ENCODE peak calls at places on chromosomes 13 and 19, in four cellular contexts. T, O, B and N are unnamed samples.

GRCh38 chr13:29849071-29849541 is 1.3 kb downstream of the UBL3 start:
- DNase-seq in O (no peak), T (peak), B (peak), N (no peak)

GRCh38 chr19:34994643-34995471 is 5.3 kb upstream of the GRAMD1A start:
- DNase-seq in O (no peak), B (peak), T (no peak), N (no peak)

GRCh38 chr19:4338441-4339350 is at the start of gene STAP2:
- DNase-seq in T (no peak), B (peak), O (no peak), N (no peak)

GRCh38 chr13:50801087-50801931 is 42.2 kb downstream of the DLEU7 start:
- DNase-seq in O (peak), B (peak), T (peak), N (peak)

GRCh38 chr13:113145496-113145895 is 13.0 kb upstream of the PROZ start:
- DNase-seq in T (no peak), B (no peak), O (no peak), N (no peak)

GRCh38 chr19:58261968-58262921 is 16.5 kb upstream of the ZNF8 start:
- DNase-seq in T (no peak), B (no peak), O (no peak), N (no peak)

GRCh38 chr13:68627377-68627776 is 1397.2 kb upstream of the PCDH9 start:
- DNase-seq in B (no peak), T (no peak), O (no peak), N (no peak)

GRCh38 chr19:34366670-34367423 is 1.9 kb downstream of the GPI start:
- DNase-seq in T (no peak), O (no peak), B (no peak), N (no peak)

GRCh38 chr13:42883771-42884170 is 102.4 kb downstream of the FAM216B start:
- DNase-seq in B (no peak), T (peak), O (no peak), N (no peak)

GRCh38 chr13:53201454-53202225 is 173.0 kb downstream of the OLFM4 start:
- DNase-seq in T (peak), B (no peak), O (no peak), N (no peak)

GRCh38 chr13:66074018-66074615 is 1156.0 kb downstream of the PCDH9 start:
- DNase-seq in T (no peak), O (no peak), B (no peak), N (no peak)

GRCh38 chr19:42433503-42434260 is 6.5 kb upstream of the LIPE start:
- DNase-seq in T (no peak), O (peak), B (peak), N (no peak)

GRCh38 chr19:13022859-13023636 is 27.8 kb downstream of the NFIX start:
- DNase-seq in T (peak), O (peak), B (peak), N (no peak)

GRCh38 chr13:111202745-111203144 is 87.6 kb downstream of the ARHGEF7 start:
- DNase-seq in O (peak), T (peak), B (no peak), N (no peak)

GRCh38 chr13:44312131-44312530 is 61.5 kb upstream of the SERP2 start:
- DNase-seq in B (no peak), T (no peak), O (no peak), N (no peak)

GRCh38 chr19:34269968-34270621 is 15.7 kb downstream of the GARRE1 start:
- DNase-seq in B (peak), T (no peak), O (no peak), N (peak)

GRCh38 chr13:59094149-59094548 is 1069.6 kb downstream of the DIAPH3 start:
- DNase-seq in O (no peak), B (no peak), T (no peak), N (no peak)

GRCh38 chr19:12949363-12950284 is 4.0 kb downstream of the RAD23A start:
- DNase-seq in T (no peak), O (no peak), B (no peak), N (no peak)

GRCh38 chr19:8505680-8506401 is 3.4 kb upstream of the PRAM1 start:
- DNase-seq in B (peak), O (peak), T (peak), N (no peak)

GRCh38 chr19:33297401-33298145 is 4.8 kb downstream of the CEBPA start:
- DNase-seq in O (no peak), B (no peak), T (peak), N (no peak)

GRCh38 chr13:76210262-76210661 is 574.1 kb downstream of the LMO7 start:
- DNase-seq in B (no peak), T (no peak), O (no peak), N (no peak)

GRCh38 chr13:65677906-65678305 is 1552.2 kb downstream of the PCDH9 start:
- DNase-seq in B (no peak), O (no peak), T (no peak), N (no peak)

GRCh38 chr19:17234911-17235617 is 9.0 kb downstream of the OCEL1 start:
- DNase-seq in T (peak), O (peak), B (no peak), N (no peak)

GRCh38 chr13:46551410-46552301 is 1.3 kb upstream of the LRCH1 start:
- DNase-seq in O (peak), T (peak), B (peak), N (no peak)

GRCh38 chr13:23741879-23742510 is 147.2 kb downstream of the MIPEP start:
- DNase-seq in O (peak), T (peak), B (no peak), N (no peak)

GRCh38 chr13:101829484-101829883 is 377.0 kb downstream of the ITGBL1 start:
- DNase-seq in O (no peak), T (no peak), B (no peak), N (no peak)

GRCh38 chr13:46795321-46795720 is 1.6 kb downstream of the ESD start:
- DNase-seq in B (no peak), T (no peak), O (peak), N (no peak)

GRCh38 chr19:15187026-15188007 is 13.5 kb downstream of the NOTCH3 start:
- DNase-seq in O (peak), T (peak), B (no peak), N (no peak)

GRCh38 chr13:107365466-107366215 is 797.7 kb upstream of the ARGLU1 start:
- DNase-seq in O (no peak), T (no peak), B (no peak), N (no peak)

GRCh38 chr19:17575871-17576757 is 20.7 kb downstream of the COLGALT1 start:
- DNase-seq in T (peak), B (no peak), O (peak), N (no peak)

GRCh38 chr19:3507371-3508120 is 1.4 kb downstream of the FZR1 start:
- DNase-seq in O (peak), B (peak), T (peak), N (no peak)

GRCh38 chr19:2042485-2043268 is 8.4 kb downstream of the MKNK2 start:
- DNase-seq in B (no peak), O (no peak), T (no peak), N (no peak)

GRCh38 chr19:35346193-35347052 is 1.3 kb upstream of the FFAR1 start:
- DNase-seq in T (no peak), B (peak), O (peak), N (peak)

GRCh38 chr13:53782400-53783030 is 753.9 kb downstream of the OLFM4 start:
- DNase-seq in T (peak), B (peak), O (no peak), N (peak)

GRCh38 chr19:3773814-3774515 is 1.9 kb upstream of the RAX2 start:
- DNase-seq in T (no peak), B (no peak), O (no peak), N (no peak)

GRCh38 chr13:74129500-74130144 is 4.6 kb downstream of the KLF12 start:
- DNase-seq in O (peak), B (no peak), T (no peak), N (no peak)

GRCh38 chr19:34375598-34375997 is 10.6 kb downstream of the GPI start:
- DNase-seq in T (no peak), B (no peak), O (no peak), N (no peak)

DNA sequence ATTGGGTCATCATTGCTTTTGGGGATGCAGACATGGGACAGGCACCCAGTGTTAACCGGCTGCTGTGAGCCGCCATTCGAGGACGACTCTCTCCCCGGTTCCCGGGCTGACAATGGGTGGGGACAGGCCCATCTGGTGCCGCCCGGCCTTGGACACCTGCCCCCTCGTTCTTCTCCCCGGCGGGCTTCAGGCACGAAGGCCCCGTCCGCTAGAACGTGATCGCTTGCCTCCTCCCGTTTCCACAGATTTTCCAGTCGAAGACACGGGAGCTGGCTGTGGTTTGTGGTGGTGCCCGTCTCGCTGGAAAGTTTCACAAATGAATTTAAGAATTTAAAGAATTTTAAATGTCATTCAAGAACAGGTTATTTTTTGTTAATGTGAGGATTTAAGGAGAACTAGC is 2.0 kb downstream of the PALM start:
- DNase-seq in T (no peak), O (no peak), B (no peak), N (no peak)
- TF ChIP-seq FOXM1 in T (no peak), O (no peak), B (no peak), N (no peak)

GRCh38 chr13:67077132-67077531 is 153.0 kb downstream of the PCDH9 start:
- DNase-seq in T (no peak), O (no peak), B (no peak), N (no peak)

GRCh38 chr13:67078062-67078461 is 152.1 kb downstream of the PCDH9 start:
- DNase-seq in T (no peak), B (no peak), O (no peak), N (no peak)

GRCh38 chr13:67071918-67072598 is 158.1 kb downstream of the PCDH9 start:
- DNase-seq in O (no peak), T (no peak), B (no peak), N (no peak)

GRCh38 chr13:67076378-67076777 is 153.8 kb downstream of the PCDH9 start:
- DNase-seq in O (no peak), T (no peak), B (no peak), N (no peak)

GRCh38 chr13:67075239-67075638 is 154.9 kb downstream of the PCDH9 start:
- DNase-seq in T (no peak), O (no peak), B (no peak), N (no peak)
- TF ChIP-seq CTCF in T (peak), O (peak), B (no peak), N (no peak)

DNA sequence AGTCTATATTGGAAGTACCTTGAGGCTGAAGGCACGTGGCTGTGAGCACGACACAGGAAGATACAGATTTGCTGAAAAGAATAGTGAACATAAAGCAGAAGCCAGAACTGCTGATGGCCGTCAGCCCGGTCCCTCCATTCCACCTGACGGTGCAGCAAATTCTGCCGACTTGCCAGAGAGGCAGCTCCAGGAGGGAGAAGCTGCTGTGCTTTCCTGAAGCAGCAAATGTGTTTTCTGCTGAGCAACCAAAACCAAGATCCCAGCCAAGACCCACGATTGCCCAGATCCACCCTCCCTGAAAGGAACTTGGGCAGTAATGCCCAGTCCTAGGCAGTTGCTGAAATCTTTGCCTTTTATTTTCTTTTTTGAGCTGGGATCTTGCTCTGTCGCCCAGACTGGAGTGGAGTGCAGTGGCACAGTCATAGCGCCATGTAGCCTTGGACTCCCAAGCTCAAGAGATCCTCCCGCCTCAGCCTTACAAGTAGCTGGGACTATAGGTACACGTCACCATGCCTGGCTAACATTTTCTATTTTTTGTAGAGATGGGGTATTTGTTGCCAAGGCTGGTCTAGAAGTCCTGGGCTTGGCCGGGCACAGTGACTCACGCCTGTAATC is 7.0 kb upstream of the RCN3 start:
- DNase-seq in O (no peak), T (no peak), B (no peak), N (no peak)
- TF ChIP-seq FOXM1 in O (no peak), T (no peak), B (no peak), N (no peak)

GRCh38 chr19:45163751-45164150 is 3.0 kb upstream of the NKPD1 start:
- DNase-seq in B (no peak), O (no peak), T (no peak), N (no peak)

GRCh38 chr19:45160870-45161714 is at the start of gene NKPD1:
- DNase-seq in T (no peak), O (no peak), B (no peak), N (no peak)

GRCh38 chr19:45162464-45163143 is 1.8 kb upstream of the NKPD1 start:
- DNase-seq in B (no peak), T (no peak), O (no peak), N (no peak)

GRCh38 chr19:45163156-45163555 is 2.4 kb upstream of the NKPD1 start:
- DNase-seq in B (no peak), T (no peak), O (no peak), N (no peak)

DNA sequence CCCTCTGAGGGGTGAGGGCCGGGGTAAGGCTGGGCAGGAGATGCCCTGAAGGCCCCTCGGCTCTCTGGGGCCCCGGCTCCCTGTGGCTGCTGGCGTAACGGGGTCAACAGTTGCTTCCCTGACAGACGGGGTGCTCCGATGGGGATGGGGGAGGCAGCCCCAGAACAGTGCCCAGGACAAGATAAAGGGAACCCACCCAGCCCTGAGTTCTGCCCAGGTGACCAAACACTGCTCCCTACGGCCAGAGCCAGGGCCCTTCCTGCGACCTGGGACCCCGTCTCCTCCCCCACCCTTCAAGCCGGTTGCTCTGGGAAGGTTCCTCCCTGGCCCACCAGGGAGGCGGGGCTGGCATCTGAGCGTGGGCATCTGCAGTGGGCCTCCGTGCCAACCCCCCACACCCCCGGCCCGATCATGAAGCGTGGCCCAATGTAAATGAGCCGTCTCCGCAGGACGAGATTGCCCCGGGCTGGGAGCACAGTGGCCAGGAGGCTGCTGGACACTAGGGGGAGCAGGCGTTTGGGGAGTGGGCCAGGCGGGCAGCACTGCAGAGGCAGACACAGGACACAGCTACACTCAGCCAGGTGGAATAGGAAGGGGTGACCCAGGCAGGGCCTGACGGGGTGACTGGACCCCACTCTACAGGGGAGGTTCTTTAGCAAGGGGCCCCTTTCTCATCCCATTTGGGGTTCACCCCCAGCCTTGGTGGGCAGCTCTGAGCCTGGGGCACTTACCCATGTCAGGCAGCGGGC is 1.1 kb upstream of the NKPD1 start:
- DNase-seq in B (no peak), T (peak), O (peak), N (no peak)
- TF ChIP-seq CTCF in B (peak), T (peak), O (peak), N (no peak)